ENCODE peak calls at places on chromosomes 13 and 19, in six cellular contexts. O, P, Y, T, F and X are unnamed samples.
A peak's percentile ranks its signal among the peaks of the same experiment; 100 is the strongest.

GRCh38 chr13:99261040-99261439 is 2.9 kb upstream of the GPR18 start:
- DNase-seq in P (no peak), T (no peak), Y (no peak), O (no peak), F (no peak), X (peak; percentile 54)

GRCh38 chr19:20661150-20661819 is at the start of gene ZNF626:
- DNase-seq in P (peak; percentile 75), T (peak; percentile 98), O (peak; percentile 92), F (peak; percentile 90), Y (peak; percentile 97), X (peak; percentile 96)

GRCh38 chr19:39299404-39299803 is 3.2 kb downstream of the IFNL1 start:
- DNase-seq in O (no peak), F (no peak), P (no peak), Y (no peak), T (peak; percentile 41), X (no peak)

GRCh38 chr19:7191946-7192691 is 102.1 kb downstream of the INSR start:
- DNase-seq in T (peak; percentile 74), P (no peak), F (no peak), O (no peak), Y (no peak), X (no peak)

GRCh38 chr13:23969672-23970071 is 72.4 kb upstream of the C1QTNF9B start:
- DNase-seq in Y (peak; percentile 65), F (no peak), T (no peak), O (no peak), P (no peak), X (no peak)

GRCh38 chr13:98253526-98253925 is 76.5 kb upstream of the RNF113B start:
- DNase-seq in Y (no peak), F (no peak), P (peak; percentile 38), O (no peak), T (no peak), X (no peak)

GRCh38 chr19:3492131-3492839 is 8.2 kb downstream of the DOHH start:
- DNase-seq in T (no peak), Y (no peak), F (no peak), O (no peak), P (no peak), X (no peak)

GRCh38 chr19:46602392-46603194 is 1.5 kb downstream of the CALM3 start:
- DNase-seq in O (no peak), F (no peak), P (no peak), T (peak; percentile 77), Y (peak; percentile 23), X (no peak)

GRCh38 chr13:42215578-42216421 is 56.2 kb upstream of the AKAP11 start:
- DNase-seq in P (no peak), O (peak; percentile 15), T (peak; percentile 56), Y (peak; percentile 52), F (peak; percentile 19), X (peak; percentile 50)

GRCh38 chr13:46321494-46322225 is 65.4 kb downstream of the RUBCNL start:
- DNase-seq in F (peak; percentile 35), Y (peak; percentile 82), P (no peak), T (peak; percentile 90), O (peak; percentile 10), X (peak; percentile 67)

GRCh38 chr19:15631817-15632216 is 8.9 kb upstream of the CYP4F3 start:
- DNase-seq in P (no peak), F (no peak), Y (no peak), T (peak; percentile 9), O (no peak), X (peak; percentile 30)
- TF ChIP-seq CTCF in P (peak; percentile 38), F (no peak), Y (peak; percentile 25), T (peak; percentile 36), O (peak; percentile 31), X (no peak)

DNA sequence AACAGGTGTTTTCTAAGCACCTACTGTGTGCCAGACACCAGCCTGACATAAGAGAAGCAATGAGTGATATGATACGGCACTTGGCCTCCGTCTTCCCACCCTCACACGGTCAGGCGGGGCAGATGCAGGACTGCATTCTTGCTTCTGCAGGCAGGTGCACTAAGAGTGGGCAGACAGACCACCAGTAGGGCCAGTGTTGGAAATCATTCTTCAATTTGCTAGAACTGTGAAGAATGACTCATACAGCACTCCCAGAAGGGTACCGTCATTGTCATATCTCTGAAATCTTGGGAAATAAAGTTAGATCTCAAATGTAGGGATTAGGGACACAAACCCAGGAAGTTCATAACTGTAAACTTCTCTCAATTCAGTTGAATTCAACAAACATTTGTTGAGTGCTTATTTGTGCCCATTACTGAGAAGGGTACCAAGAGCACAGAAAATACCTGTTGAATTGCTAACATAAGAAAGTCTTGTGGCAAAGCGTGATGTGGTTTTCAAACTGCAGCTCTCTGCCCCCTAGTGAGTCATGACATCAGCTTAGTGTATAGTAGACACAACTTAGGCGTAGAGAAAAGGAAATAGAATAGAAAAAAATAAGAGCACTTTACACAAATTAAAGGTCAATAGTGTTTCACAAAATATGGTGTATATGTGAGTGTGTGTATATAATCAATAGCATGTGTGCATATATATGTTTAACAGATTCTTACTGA is 76.1 kb downstream of the TEX26 start:
- DNase-seq in P (no peak), Y (no peak), F (no peak), T (peak; percentile 17), O (no peak), X (no peak)
- TF ChIP-seq CTCF in P (no peak), Y (no peak), F (no peak), T (no peak), O (no peak), X (no peak)

GRCh38 chr19:4647676-4648644 is 8.6 kb downstream of the TNFAIP8L1 start:
- DNase-seq in Y (peak; percentile 48), O (no peak), F (no peak), T (no peak), P (no peak), X (peak; percentile 71)
- TF ChIP-seq CTCF in Y (peak; percentile 35), O (no peak), F (no peak), T (no peak), P (no peak), X (peak; percentile 24)

DNA sequence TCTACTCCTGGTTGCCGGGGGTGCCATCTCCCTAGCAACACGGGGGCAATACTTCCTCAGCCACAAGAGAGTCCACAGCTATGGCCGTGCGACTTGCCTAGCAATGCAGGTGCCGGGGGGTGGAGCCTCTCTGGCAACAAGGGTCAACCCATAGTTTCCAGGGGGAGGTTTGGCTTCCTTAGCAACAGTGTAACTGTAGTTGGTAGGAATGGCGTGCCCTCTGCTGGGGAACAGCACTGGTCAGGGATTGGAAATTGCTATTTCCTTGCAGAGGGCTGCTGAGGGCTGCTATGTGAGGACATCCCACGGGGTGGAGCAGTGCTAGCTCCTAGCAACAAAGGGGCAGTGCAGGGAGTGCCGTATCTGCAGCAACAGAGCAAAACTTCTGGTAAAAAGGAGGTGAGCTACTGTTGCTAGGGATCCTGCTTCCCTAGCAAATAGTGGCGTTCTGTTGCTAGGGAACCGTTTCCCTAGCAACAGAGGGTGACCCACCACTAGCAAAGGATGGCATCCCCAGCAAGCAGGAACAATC is 7.0 kb upstream of the TMC4 start:
- DNase-seq in F (no peak), O (no peak), T (no peak), Y (peak; percentile 35), P (no peak), X (peak; percentile 85)
- TF ChIP-seq CTCF in F (peak; percentile 5), O (peak; percentile 42), T (no peak), Y (peak; percentile 21), P (peak; percentile 37), X (peak; percentile 40)

GRCh38 chr19:12782424-12783225 is 7.3 kb upstream of the HOOK2 start:
- DNase-seq in T (peak; percentile 93), F (peak; percentile 70), P (no peak), O (no peak), Y (peak; percentile 91), X (peak; percentile 62)
- TF ChIP-seq CTCF in T (no peak), F (no peak), P (no peak), O (no peak), Y (no peak), X (no peak)

DNA sequence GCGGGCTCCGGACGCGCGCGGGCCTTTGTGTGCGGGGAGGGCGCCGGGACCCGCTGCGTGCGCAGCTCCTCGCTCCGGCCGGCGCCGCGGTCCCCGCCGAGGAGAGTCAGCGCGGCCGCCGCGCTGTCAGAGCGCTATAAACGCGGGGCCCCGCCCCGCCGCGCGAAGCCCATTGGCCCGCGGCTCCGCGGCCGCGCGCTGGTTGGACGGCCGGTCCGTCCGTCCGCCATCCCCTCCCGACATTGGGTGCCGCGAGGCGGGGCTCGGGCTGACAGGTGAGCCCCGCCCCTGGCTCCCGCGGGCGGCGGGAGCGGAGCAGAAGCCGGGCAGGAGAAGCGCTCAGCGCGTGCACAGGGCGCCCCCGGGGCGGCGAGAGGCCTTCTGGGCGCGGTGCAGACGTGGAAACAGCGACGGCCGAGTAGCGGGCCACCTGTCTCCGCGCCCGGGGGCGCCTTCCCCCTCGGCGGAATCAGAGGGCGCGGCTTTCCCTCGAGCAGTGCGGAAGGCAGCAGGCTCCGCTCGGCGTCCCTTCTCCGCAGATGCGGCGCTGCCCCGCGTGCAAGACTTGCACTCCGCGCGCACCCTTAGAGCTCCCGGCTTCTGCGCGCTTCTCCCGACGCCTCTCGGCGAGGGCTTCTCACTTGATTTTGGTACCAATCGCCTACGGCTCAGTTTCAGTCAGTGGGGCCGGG is at the start of gene EFNB2:
- DNase-seq in P (peak; percentile 47), T (peak; percentile 86), O (peak; percentile 53), Y (peak; percentile 81), F (peak; percentile 50), X (peak; percentile 93)
- TF ChIP-seq CTCF in P (no peak), T (no peak), O (no peak), Y (no peak), F (no peak), X (no peak)

GRCh38 chr19:16117594-16118033 is 5.9 kb downstream of the RAB8A start:
- DNase-seq in T (no peak), Y (no peak), O (no peak), F (no peak), P (no peak), X (no peak)
- TF ChIP-seq CTCF in T (no peak), Y (no peak), O (peak; percentile 5), F (no peak), P (no peak), X (no peak)

GRCh38 chr13:111210945-111211469 is 95.9 kb downstream of the ARHGEF7 start:
- DNase-seq in Y (no peak), O (no peak), T (no peak), F (no peak), P (no peak), X (peak; percentile 51)
- TF ChIP-seq CTCF in Y (no peak), O (no peak), T (no peak), F (no peak), P (no peak), X (no peak)

DNA sequence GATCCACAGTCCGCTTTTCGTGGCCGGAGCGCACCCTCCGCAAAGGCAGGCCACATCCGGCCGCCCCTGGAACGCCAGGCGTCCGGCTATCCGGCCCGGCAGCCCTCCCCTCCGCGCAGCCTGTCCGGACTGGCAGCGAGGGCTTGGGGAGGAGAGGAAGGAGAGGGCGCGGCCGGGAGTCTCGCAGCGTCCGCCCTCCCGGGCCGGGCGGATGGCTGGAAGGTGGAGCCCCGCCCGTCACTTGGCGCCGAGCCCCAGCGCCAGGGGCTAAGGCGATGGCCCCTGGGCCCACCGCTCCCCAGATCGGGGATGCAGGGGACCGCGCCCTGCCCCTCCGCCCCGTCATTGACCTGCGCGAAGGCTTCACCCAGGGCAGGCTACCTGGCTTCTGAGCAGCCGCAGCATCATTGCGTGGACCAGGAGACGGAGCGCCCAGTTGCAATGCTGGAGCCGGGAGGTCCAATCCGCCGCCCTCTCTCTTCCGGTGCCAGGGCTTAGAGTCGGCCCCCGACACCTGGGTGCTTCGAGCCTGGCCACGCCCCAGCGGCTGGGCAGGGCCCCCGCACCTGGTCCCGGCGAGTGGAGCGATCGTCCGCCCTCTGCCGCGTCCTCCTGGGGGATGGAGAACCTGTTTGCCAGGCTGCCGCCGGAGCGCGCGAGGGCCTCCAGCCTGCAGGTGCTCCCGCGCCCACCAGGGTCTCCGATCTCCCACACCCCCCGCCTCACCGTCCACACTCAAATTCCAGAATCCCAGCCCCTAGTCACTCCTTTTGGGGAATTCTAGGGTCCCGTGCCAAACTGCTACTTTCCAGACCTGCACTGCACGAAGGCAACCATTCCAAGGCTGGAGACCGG is at the start of gene FUT1:
- DNase-seq in P (no peak), T (peak; percentile 61), Y (no peak), F (no peak), O (no peak), X (peak; percentile 60)
- TF ChIP-seq CTCF in P (no peak), T (no peak), Y (no peak), F (no peak), O (no peak), X (peak; percentile 58)